ENCODE peak calls at places on chromosome 17, in ten cellular contexts. Z, C, U, E, Q, H, M, W, R and L are unnamed samples.

GRCh38 chr17:76869209-76869877 is 1.1 kb downstream of the MGAT5B start:
- DNase-seq in H (no peak), R (peak; percentile 22), M (no peak), U (no peak), E (no peak), Z (no peak), Q (no peak), W (no peak), C (no peak), L (no peak)

GRCh38 chr17:77457572-77458201 is 316.9 kb downstream of the SEC14L1 start:
- DNase-seq in H (no peak), E (no peak), Z (no peak), Q (no peak), M (no peak), U (no peak), C (no peak), R (no peak), W (no peak), L (no peak)

GRCh38 chr17:17837966-17838962 is 1.5 kb upstream of the SREBF1 start:
- DNase-seq in Q (peak; percentile 63), C (no peak), E (no peak), W (no peak), Z (peak; percentile 81), R (no peak), M (no peak), H (no peak), U (no peak), L (peak; percentile 59)

GRCh38 chr17:81152288-81152848 is 12.9 kb upstream of the PVALEF start:
- DNase-seq in C (no peak), U (no peak), E (no peak), W (no peak), Z (no peak), Q (no peak), M (no peak), H (no peak), R (no peak), L (no peak)

GRCh38 chr17:27247071-27247957 is 46.6 kb upstream of the WSB1 start:
- DNase-seq in U (no peak), Z (peak; percentile 74), E (no peak), M (no peak), Q (peak; percentile 94), R (peak; percentile 2), H (no peak), C (peak; percentile 55), W (no peak), L (peak; percentile 96)

GRCh38 chr17:72448019-72448418 is 327.2 kb downstream of the SOX9 start:
- DNase-seq in U (no peak), E (no peak), M (no peak), R (no peak), C (no peak), Z (no peak), Q (no peak), W (no peak), H (no peak), L (no peak)

GRCh38 chr17:48760411-48760810 is 31.9 kb upstream of the HOXB13 start:
- DNase-seq in U (no peak), E (no peak), C (no peak), Q (no peak), H (no peak), R (no peak), Z (no peak), M (no peak), W (no peak), L (no peak)

GRCh38 chr17:8806206-8807069 is 7.3 kb upstream of the MFSD6L start:
- DNase-seq in Q (no peak), R (no peak), W (no peak), Z (no peak), M (no peak), C (no peak), E (no peak), H (no peak), U (no peak), L (no peak)

GRCh38 chr17:44110011-44110686 is 13.3 kb downstream of the HDAC5 start:
- DNase-seq in U (no peak), E (no peak), W (no peak), Q (no peak), Z (no peak), C (no peak), R (no peak), H (no peak), M (no peak), L (no peak)

GRCh38 chr17:78925234-78925633 is at the start of gene TIMP2:
- DNase-seq in Q (peak; percentile 93), E (peak; percentile 49), W (peak; percentile 64), Z (peak; percentile 86), R (peak; percentile 88), H (no peak), C (peak; percentile 68), U (peak; percentile 38), M (peak; percentile 78), L (peak; percentile 86)